ENCODE peak calls at places on chromosomes 5 and 9, in eight cellular contexts. O, A, V, P, L, D, R and M are unnamed samples.

GRCh38 chr5:180467576-180467975 is 26.6 kb upstream of the CNOT6 start:
- DNase-seq in O (no peak), A (no peak), V (no peak), P (no peak), L (no peak), D (no peak), R (no peak), M (no peak)

GRCh38 chr5:31864015-31864414 is 225.1 kb downstream of the PDZD2 start:
- DNase-seq in O (no peak), A (no peak), V (peak), P (no peak), L (no peak), D (no peak), R (no peak), M (no peak)

GRCh38 chr9:87437966-87438365 is 59.7 kb upstream of the DAPK1 start:
- DNase-seq in O (no peak), A (no peak), V (no peak), P (no peak), L (no peak), D (no peak), R (no peak), M (no peak)

GRCh38 chr5:683619-684481 is 9.3 kb downstream of the TPPP start:
- DNase-seq in O (no peak), A (no peak), V (no peak), P (no peak), L (no peak), D (no peak), R (peak), M (no peak)

GRCh38 chr5:1511651-1512540 is 11.9 kb downstream of the LPCAT1 start:
- DNase-seq in O (no peak), A (no peak), V (no peak), P (no peak), L (peak), D (no peak), R (peak), M (peak)

GRCh38 chr9:33223696-33224095 is 16.3 kb upstream of the SPINK4 start:
- DNase-seq in O (no peak), A (no peak), V (no peak), P (peak), L (no peak), D (no peak), R (no peak), M (no peak)

GRCh38 chr5:154857091-154857533 is 1.3 kb upstream of the CNOT8 start:
- DNase-seq in O (peak), A (no peak), V (no peak), P (peak), L (peak), D (no peak), R (no peak), M (peak)

GRCh38 chr9:131714161-131714646 is 25.7 kb downstream of the RAPGEF1 start:
- DNase-seq in O (peak), A (no peak), V (no peak), P (no peak), L (no peak), D (peak), R (no peak), M (no peak)

GRCh38 chr5:135016926-135017325 is 17.1 kb downstream of the PITX1 start:
- DNase-seq in O (no peak), A (no peak), V (no peak), P (no peak), L (no peak), D (peak), R (peak), M (no peak)

GRCh38 chr9:125538092-125538473 is 168.9 kb downstream of the MAPKAP1 start:
- DNase-seq in O (peak), A (no peak), V (no peak), P (no peak), L (peak), D (no peak), R (no peak), M (no peak)

GRCh38 chr9:81878530-81878929 is 49.7 kb upstream of the SPATA31D4 start:
- DNase-seq in O (no peak), A (no peak), V (no peak), P (no peak), L (no peak), D (no peak), R (no peak), M (no peak)

GRCh38 chr9:4923580-4924544 is 61.2 kb upstream of the JAK2 start:
- DNase-seq in O (no peak), A (peak), V (peak), P (peak), L (no peak), D (no peak), R (no peak), M (peak)

GRCh38 chr5:65163698-65164097 is 318.0 kb downstream of the ADAMTS6 start:
- DNase-seq in O (no peak), A (no peak), V (no peak), P (no peak), L (no peak), D (no peak), R (no peak), M (no peak)

GRCh38 chr5:7638456-7638855 is 212.5 kb downstream of the CFAP90 start:
- DNase-seq in O (no peak), A (no peak), V (no peak), P (no peak), L (no peak), D (no peak), R (no peak), M (no peak)

GRCh38 chr5:137491121-137491520 is 8.0 kb downstream of the SPOCK1 start:
- DNase-seq in O (no peak), A (no peak), V (no peak), P (no peak), L (no peak), D (no peak), R (no peak), M (no peak)

GRCh38 chr9:93612796-93613154 is 36.4 kb downstream of the PHF2 start:
- DNase-seq in O (no peak), A (no peak), V (no peak), P (no peak), L (no peak), D (no peak), R (no peak), M (no peak)

GRCh38 chr9:126482361-126483044 is 131.2 kb upstream of the LMX1B start:
- DNase-seq in O (no peak), A (no peak), V (no peak), P (no peak), L (no peak), D (peak), R (no peak), M (no peak)

GRCh38 chr9:91954841-91955471 is 4.9 kb upstream of the ROR2 start:
- DNase-seq in O (peak), A (no peak), V (peak), P (peak), L (peak), D (no peak), R (no peak), M (peak)

GRCh38 chr9:127968046-127968445 is 12.7 kb downstream of the EEIG1 start:
- DNase-seq in O (no peak), A (no peak), V (no peak), P (no peak), L (peak), D (no peak), R (no peak), M (no peak)

GRCh38 chr5:55363861-55364260 is 56.1 kb downstream of the MTREX start:
- DNase-seq in O (no peak), A (no peak), V (no peak), P (no peak), L (no peak), D (no peak), R (no peak), M (no peak)

GRCh38 chr9:127962278-127962677 is 18.5 kb downstream of the EEIG1 start:
- DNase-seq in O (no peak), A (no peak), V (no peak), P (no peak), L (no peak), D (no peak), R (no peak), M (no peak)

GRCh38 chr5:88235828-88236227 is 32.8 kb downstream of the TMEM161B start:
- DNase-seq in O (no peak), A (no peak), V (no peak), P (no peak), L (no peak), D (no peak), R (no peak), M (no peak)

GRCh38 chr5:132457371-132458225 is 33.0 kb downstream of the IRF1 start:
- DNase-seq in O (no peak), A (peak), V (no peak), P (no peak), L (peak), D (peak), R (peak), M (no peak)

GRCh38 chr5:72353046-72353445 is 32.9 kb downstream of the PTCD2 start:
- DNase-seq in O (no peak), A (no peak), V (no peak), P (no peak), L (no peak), D (no peak), R (no peak), M (no peak)

GRCh38 chr9:127361561-127361960 is 35.4 kb upstream of the SLC2A8 start:
- DNase-seq in O (no peak), A (no peak), V (no peak), P (no peak), L (peak), D (no peak), R (no peak), M (no peak)

GRCh38 chr9:128416014-128416413 is 4.6 kb upstream of the CERCAM start:
- DNase-seq in O (peak), A (no peak), V (no peak), P (no peak), L (no peak), D (no peak), R (no peak), M (no peak)

GRCh38 chr5:59709833-59710232 is 183.7 kb downstream of the PDE4D start:
- DNase-seq in O (peak), A (no peak), V (no peak), P (no peak), L (peak), D (no peak), R (no peak), M (no peak)

GRCh38 chr5:142201471-142201887 is 92.9 kb downstream of the NDFIP1 start:
- DNase-seq in O (no peak), A (no peak), V (no peak), P (no peak), L (no peak), D (no peak), R (no peak), M (no peak)

GRCh38 chr5:38800515-38800914 is 45.3 kb upstream of the OSMR start:
- DNase-seq in O (no peak), A (no peak), V (no peak), P (no peak), L (no peak), D (no peak), R (no peak), M (no peak)

GRCh38 chr9:130255638-130255930 is 10.0 kb upstream of the HMCN2 start:
- DNase-seq in O (no peak), A (no peak), V (no peak), P (no peak), L (no peak), D (no peak), R (no peak), M (no peak)

GRCh38 chr5:149424371-149425315 is 45.6 kb upstream of the IL17B start:
- DNase-seq in O (no peak), A (no peak), V (no peak), P (no peak), L (no peak), D (no peak), R (no peak), M (no peak)

GRCh38 chr5:16886366-16886736 is 49.7 kb downstream of the MYO10 start:
- DNase-seq in O (no peak), A (no peak), V (no peak), P (no peak), L (no peak), D (no peak), R (no peak), M (no peak)

DNA sequence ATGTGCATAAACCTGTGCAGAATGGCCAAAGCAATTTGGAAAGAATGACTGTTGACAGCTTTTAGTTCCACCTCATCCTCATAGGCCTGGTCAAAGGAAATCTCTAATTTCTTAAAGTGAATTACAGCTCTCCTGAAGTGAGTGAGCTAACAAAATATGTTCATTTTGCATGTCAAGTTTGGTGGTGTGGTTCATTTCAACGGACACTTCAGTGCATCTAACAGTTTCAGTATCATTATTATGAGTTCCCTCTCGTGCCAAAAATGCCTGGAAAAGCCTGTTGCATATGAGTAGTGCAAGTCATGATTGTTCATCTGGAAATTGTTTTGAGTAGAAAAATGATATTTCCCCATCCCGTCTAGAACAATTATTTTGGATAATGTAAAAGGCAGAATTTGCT is 53.2 kb upstream of the HMHB1 start:
- DNase-seq in O (no peak), A (no peak), V (no peak), P (no peak), L (no peak), D (no peak), R (no peak), M (no peak)
- H3K4me3 ChIP-seq in O (no peak), A (no peak), V (no peak), P (no peak), L (no peak), D (no peak), R (no peak), M (no peak)

GRCh38 chr5:25160851-25161348 is 516.1 kb upstream of the CDH10 start:
- DNase-seq in O (no peak), A (no peak), V (no peak), P (no peak), L (no peak), D (no peak), R (no peak), M (no peak)
- H3K4me3 ChIP-seq in O (no peak), A (no peak), V (no peak), P (no peak), L (no peak), D (no peak), R (no peak), M (no peak)

GRCh38 chr9:79428422-79428821 is 143.3 kb upstream of the TLE4 start:
- DNase-seq in O (no peak), A (no peak), V (no peak), P (no peak), L (no peak), D (no peak), R (no peak), M (no peak)

GRCh38 chr9:79431019-79431679 is 140.6 kb upstream of the TLE4 start:
- DNase-seq in O (no peak), A (no peak), V (no peak), P (no peak), L (no peak), D (no peak), R (no peak), M (no peak)

GRCh38 chr9:79430599-79430998 is 141.2 kb upstream of the TLE4 start:
- DNase-seq in O (no peak), A (no peak), V (no peak), P (no peak), L (no peak), D (no peak), R (no peak), M (no peak)

GRCh38 chr9:79432485-79432884 is 139.3 kb upstream of the TLE4 start:
- DNase-seq in O (no peak), A (no peak), V (no peak), P (no peak), L (no peak), D (no peak), R (no peak), M (no peak)
- H3K4me3 ChIP-seq in O (no peak), A (no peak), V (no peak), P (no peak), L (no peak), D (no peak), R (no peak), M (no peak)

GRCh38 chr5:159971931-159972461 is 36.9 kb upstream of the TTC1 start:
- DNase-seq in O (no peak), A (no peak), V (peak), P (no peak), L (peak), D (no peak), R (no peak), M (no peak)
- H3K4me3 ChIP-seq in O (no peak), A (no peak), V (no peak), P (no peak), L (peak), D (peak), R (no peak), M (no peak)